ENCODE peak calls at places on chromosome 6, in eight cellular contexts. T is HS-27A; R is activated CD8-positive, alpha-beta memory T cell treated with anti-CD3 and anti-CD28 coated beads, Interleukin-2, amount 10 ng/mL, durations not matched to agents 7 days and 5 days; O is PC-3; C is stimulated activated naive CD8-positive, alpha-beta T cell treated with anti-CD3 and anti-CD28 coated beads, Interleukin-15, Interleukin-2, amounts not matched to agents 100 U/mL and 50 U/mL, for 24 hours; I is CD8-positive, alpha-beta memory T cell; D is transverse colon; F is choroid plexus epithelial cell. M is an unnamed sample.

GRCh38 chr6:52729594-52729993 is 33.7 kb downstream of the GSTA2 start:
- DNase-seq in I (no peak), O (no peak), D (no peak), F (no peak), T (no peak), C (no peak), R (no peak), M (no peak)

GRCh38 chr6:107695061-107695715 is 128.9 kb downstream of the SCML4 start:
- DNase-seq in O (no peak), D (no peak), C (no peak), I (no peak), F (peak; percentile 43), T (no peak), R (no peak), M (no peak)

GRCh38 chr6:34557228-34557627 is 1.1 kb upstream of the SPDEF start:
- DNase-seq in R (no peak), I (no peak), O (no peak), D (no peak), F (no peak), C (no peak), T (no peak), M (no peak)

GRCh38 chr6:126792340-126792739 is 326.1 kb upstream of the RSPO3 start:
- DNase-seq in D (no peak), T (no peak), F (no peak), R (no peak), C (no peak), I (no peak), O (no peak), M (no peak)

GRCh38 chr6:25248100-25248499 is 31.1 kb upstream of the CARMIL1 start:
- DNase-seq in F (peak; percentile 73), T (peak; percentile 75), O (peak; percentile 36), D (no peak), R (no peak), I (no peak), C (no peak), M (no peak)

GRCh38 chr6:147738516-147739187 is 230.2 kb downstream of the SAMD5 start:
- DNase-seq in F (peak; percentile 20), T (no peak), C (no peak), R (no peak), I (no peak), O (no peak), D (no peak), M (no peak)

GRCh38 chr6:81758221-81758620 is 5.7 kb upstream of the TENT5A start:
- DNase-seq in O (no peak), R (no peak), T (no peak), F (peak; percentile 50), I (no peak), C (no peak), D (no peak), M (no peak)

GRCh38 chr6:4567141-4567540 is 209.1 kb upstream of the CDYL start:
- DNase-seq in C (no peak), F (peak; percentile 59), O (peak; percentile 60), I (no peak), T (no peak), R (no peak), D (no peak), M (no peak)

GRCh38 chr6:79301290-79301689 is 66.8 kb upstream of the HMGN3 start:
- DNase-seq in F (no peak), D (no peak), I (no peak), T (no peak), R (no peak), C (no peak), O (peak; percentile 80), M (no peak)

GRCh38 chr6:80454661-80455365 is 348.3 kb downstream of the BCKDHB start:
- DNase-seq in F (no peak), D (no peak), C (no peak), T (no peak), I (no peak), R (no peak), O (peak; percentile 72), M (no peak)

GRCh38 chr6:9224539-9224938 is 789.2 kb upstream of the SLC35B3 start:
- DNase-seq in R (no peak), D (no peak), T (no peak), C (no peak), O (no peak), I (no peak), F (no peak), M (no peak)

GRCh38 chr6:56868687-56869086 is 86.2 kb upstream of the BEND6 start:
- DNase-seq in D (no peak), C (no peak), T (no peak), F (peak; percentile 93), R (no peak), O (peak; percentile 85), I (no peak), M (no peak)

GRCh38 chr6:89530982-89531381 is 98.0 kb downstream of the ANKRD6 start:
- DNase-seq in F (no peak), O (no peak), C (no peak), T (no peak), R (no peak), D (no peak), I (no peak), M (no peak)

GRCh38 chr6:13304101-13304500 is 24.2 kb downstream of the TBC1D7 start:
- DNase-seq in R (no peak), F (peak; percentile 68), O (no peak), D (no peak), C (no peak), I (no peak), T (no peak), M (no peak)

GRCh38 chr6:22003219-22003779 is 293.5 kb downstream of the PRL start:
- DNase-seq in F (no peak), D (no peak), I (no peak), T (no peak), O (no peak), C (no peak), R (no peak), M (no peak)

GRCh38 chr6:7324520-7324919 is 11.5 kb upstream of the SSR1 start:
- DNase-seq in I (no peak), F (no peak), R (no peak), T (no peak), O (no peak), C (no peak), D (peak; percentile 21), M (peak; percentile 6)

GRCh38 chr6:11363881-11364576 is 131.6 kb upstream of the NEDD9 start:
- DNase-seq in F (no peak), R (peak; percentile 44), C (peak; percentile 62), I (no peak), T (no peak), O (no peak), D (no peak), M (no peak)

GRCh38 chr6:35248300-35248699 is 11.2 kb upstream of the ZNF76 start:
- DNase-seq in C (no peak), F (no peak), R (no peak), T (no peak), D (no peak), I (no peak), O (no peak), M (no peak)

GRCh38 chr6:26175428-26176181 is 88.4 kb downstream of the HFE start:
- DNase-seq in F (peak; percentile 87), I (peak; percentile 52), D (peak; percentile 62), C (no peak), R (peak; percentile 74), O (peak; percentile 71), T (no peak), M (peak; percentile 58)

GRCh38 chr6:24910331-24910849 is 25.4 kb downstream of the RIPOR2 start:
- DNase-seq in D (no peak), F (peak; percentile 24), C (peak; percentile 72), I (no peak), O (no peak), T (no peak), R (peak; percentile 52), M (peak; percentile 60)

M was measured in germinal center.